ENCODE peak calls at places on chromosomes 2 and 18, in five cellular contexts. C is Ammon's horn; T is breast epithelium; I is stimulated activated CD4-positive, alpha-beta T cell treated with anti-CD3 and anti-CD28 coated beads, Interleukin-4, amount 100 ng/mL, for 48 hours; Q is brain microvascular endothelial cell. B is an unnamed sample.

GRCh38 chr18:41996020-41996419 is 41.0 kb downstream of the PIK3C3 start:
- DNase-seq in Q (no peak), I (no peak), C (no peak), T (no peak), B (no peak)

GRCh38 chr2:46163804-46164569 is 133.2 kb upstream of the EPAS1 start:
- DNase-seq in Q (no peak), C (no peak), T (no peak), I (no peak), B (no peak)

GRCh38 chr2:71974846-71975245 is 172.8 kb downstream of the CYP26B1 start:
- DNase-seq in T (no peak), I (no peak), Q (no peak), C (no peak), B (no peak)

GRCh38 chr2:218218409-218219185 is 1.6 kb downstream of the ARPC2 start:
- DNase-seq in I (no peak), Q (no peak), C (no peak), T (no peak), B (no peak)

GRCh38 chr2:154620490-154620889 is 78.0 kb upstream of the KCNJ3 start:
- DNase-seq in T (no peak), C (no peak), Q (no peak), I (no peak), B (no peak)

GRCh38 chr2:82120120-82120519 is 1815.6 kb upstream of the LRRTM1 start:
- DNase-seq in I (no peak), T (no peak), C (no peak), Q (no peak), B (no peak)

GRCh38 chr18:3060667-3061580 is 48.0 kb upstream of the LPIN2 start:
- DNase-seq in Q (no peak), T (no peak), C (no peak), I (no peak), B (no peak)

GRCh38 chr2:232422051-232422450 is 15.4 kb downstream of the ALPG start:
- DNase-seq in T (no peak), C (no peak), I (no peak), Q (no peak), B (no peak)

GRCh38 chr18:23172981-23173380 is 37.7 kb downstream of the CABLES1 start:
- DNase-seq in C (no peak), I (no peak), T (no peak), Q (no peak), B (no peak)

GRCh38 chr2:58047373-58047674 is 718 bp downstream of the VRK2 start:
- DNase-seq in C (no peak), I (no peak), Q (no peak), T (no peak), B (peak)

GRCh38 chr2:40554665-40555294 is 102.9 kb upstream of the SLC8A1 start:
- DNase-seq in Q (peak), I (peak), T (peak), C (peak), B (no peak)